ENCODE peak calls at places on chromosome 15, in ten cellular contexts. C is brain microvascular endothelial cell; P is lung; G is GM12865; E is kidney epithelial cell; K is CD8-positive, alpha-beta T cell; U is HCT116; L is heart left ventricle; J is uterus; I is fibroblast of pulmonary artery. Q is an unnamed sample.

GRCh38 chr15:80301472-80301871 is 49.5 kb upstream of the CTXND1 start:
- DNase-seq in C (no peak), P (no peak), G (no peak), E (no peak), K (no peak), U (no peak), L (no peak), J (no peak), I (no peak), Q (no peak)

GRCh38 chr15:52787549-52788098 is 2.5 kb downstream of the ONECUT1 start:
- DNase-seq in C (no peak), P (no peak), G (no peak), E (no peak), K (no peak), U (no peak), L (no peak), J (no peak), I (no peak), Q (no peak)

GRCh38 chr15:41048397-41048796 is 67.7 kb downstream of the INO80 start:
- DNase-seq in C (no peak), P (no peak), G (no peak), E (no peak), K (no peak), U (no peak), L (no peak), J (no peak), I (no peak), Q (no peak)

GRCh38 chr15:40259021-40259420 is 20.2 kb downstream of the PAK6 start:
- DNase-seq in C (no peak), P (no peak), G (no peak), E (no peak), K (no peak), U (no peak), L (peak; percentile 24), J (no peak), I (no peak), Q (no peak)

GRCh38 chr15:34644061-34644460 is 60.6 kb upstream of the GOLGA8B start:
- DNase-seq in C (peak; percentile 95), P (no peak), G (no peak), E (peak; percentile 34), K (no peak), U (no peak), L (no peak), J (no peak), I (peak; percentile 71), Q (peak; percentile 96)

GRCh38 chr15:78149805-78150751 is 916 bp downstream of the IDH3A start:
- DNase-seq in C (no peak), P (peak; percentile 57), G (peak; percentile 33), E (no peak), K (no peak), U (no peak), L (no peak), J (no peak), I (peak; percentile 13), Q (peak; percentile 15)

GRCh38 chr15:25481208-25481862 is 42.5 kb upstream of the UBE3A start:
- DNase-seq in C (no peak), P (no peak), G (no peak), E (no peak), K (no peak), U (no peak), L (no peak), J (no peak), I (no peak), Q (no peak)

GRCh38 chr15:79418693-79419279 is 13.3 kb upstream of the MINAR1 start:
- DNase-seq in C (no peak), P (no peak), G (no peak), E (no peak), K (no peak), U (no peak), L (no peak), J (no peak), I (no peak), Q (no peak)

GRCh38 chr15:31221936-31222515 is 104.6 kb upstream of the KLF13 start:
- DNase-seq in C (no peak), P (no peak), G (no peak), E (no peak), K (no peak), U (no peak), L (no peak), J (no peak), I (no peak), Q (no peak)

GRCh38 chr15:31225356-31225955 is 101.2 kb upstream of the KLF13 start:
- DNase-seq in C (no peak), P (no peak), G (no peak), E (no peak), K (no peak), U (no peak), L (no peak), J (no peak), I (no peak), Q (no peak)

GRCh38 chr15:31226011-31226410 is 100.6 kb upstream of the KLF13 start:
- DNase-seq in C (no peak), P (no peak), G (no peak), E (no peak), K (no peak), U (no peak), L (no peak), J (no peak), I (no peak), Q (no peak)

GRCh38 chr15:31222769-31223345 is 103.8 kb upstream of the KLF13 start:
- DNase-seq in C (no peak), P (no peak), G (no peak), E (no peak), K (no peak), U (no peak), L (no peak), J (no peak), I (no peak), Q (no peak)

GRCh38 chr15:31223478-31224350 is 102.9 kb upstream of the KLF13 start:
- DNase-seq in C (no peak), P (no peak), G (no peak), E (no peak), K (no peak), U (no peak), L (no peak), J (no peak), I (no peak), Q (no peak)
- H3K4me3 ChIP-seq in C (no peak overlapping the region), P (no peak overlapping the region), G (no peak overlapping the region), E (no peak overlapping the region), K (no peak overlapping the region), U (no peak overlapping the region), L (peak overlapping the region; percentile 10), J (no peak overlapping the region), I (no peak overlapping the region), Q (no peak overlapping the region)

GRCh38 chr15:53869806-53870073 is 108.5 kb upstream of the UNC13C start:
- DNase-seq in C (no peak), P (no peak), G (no peak), E (no peak), K (no peak), U (no peak), L (no peak), J (no peak), I (no peak), Q (no peak)
- TF ChIP-seq CTCF in C (no peak), P (no peak), G (no peak), E (no peak), K (no peak), U (no peak), L (no peak), J (no peak), I (no peak), Q (no peak)

DNA sequence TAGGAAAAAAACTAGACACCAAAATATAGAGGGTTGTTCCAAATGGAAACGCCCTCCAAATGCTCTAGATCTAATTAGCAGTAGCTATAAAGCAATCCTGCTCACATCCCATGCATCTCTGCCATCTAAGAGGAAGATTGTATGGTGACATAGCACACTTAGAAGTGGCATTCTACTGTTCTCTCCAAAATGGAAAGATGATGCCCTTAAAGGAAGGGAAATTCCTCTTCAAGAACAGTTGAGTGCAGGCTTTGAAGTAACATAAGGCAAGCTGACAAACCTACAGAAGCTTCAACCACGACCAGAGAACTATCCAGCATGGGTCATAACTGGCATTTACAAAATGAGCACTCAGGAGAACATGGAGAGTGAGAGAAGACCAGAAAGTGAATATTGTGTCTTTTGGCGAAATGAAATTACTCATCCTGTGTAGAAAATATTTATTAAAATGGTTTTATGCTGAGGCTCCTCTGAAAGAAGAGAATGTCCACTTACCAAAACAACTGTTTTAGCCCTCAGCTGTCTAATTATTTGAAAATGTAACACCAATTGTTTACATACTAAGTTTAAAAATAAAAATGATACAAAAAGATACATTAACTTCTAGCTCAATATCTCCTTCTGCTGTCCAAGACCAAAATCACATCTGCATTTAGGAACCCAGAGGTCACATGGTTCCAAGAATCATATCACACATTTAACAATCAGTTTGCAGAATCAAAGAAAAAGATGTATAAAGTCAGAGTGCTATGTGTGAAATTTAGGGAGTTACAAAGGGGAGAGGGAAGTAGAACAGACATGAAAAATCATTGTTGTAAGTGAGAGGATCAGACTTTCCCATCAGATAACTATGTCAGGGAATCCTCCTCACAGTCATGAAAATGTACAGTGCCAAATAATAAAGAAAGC is 216.9 kb downstream of the ATP8B4 start:
- DNase-seq in C (peak; percentile 34), P (no peak), G (no peak), E (no peak), K (no peak), U (no peak), L (no peak), J (no peak), I (peak; percentile 78), Q (peak; percentile 78)
- H3K4me3 ChIP-seq in C (no peak overlapping the region), P (no peak overlapping the region), G (no peak overlapping the region), E (no peak overlapping the region), K (no peak overlapping the region), U (no peak overlapping the region), L (no peak overlapping the region), J (peak overlapping the region; percentile 8), I (no peak overlapping the region), Q (no peak overlapping the region)

GRCh38 chr15:59825926-59826325 is 136.8 kb upstream of the BNIP2 start:
- DNase-seq in C (no peak), P (peak; percentile 11), G (no peak), E (no peak), K (no peak), U (no peak), L (no peak), J (no peak), I (no peak), Q (no peak)

GRCh38 chr15:59828262-59828661 is 139.1 kb upstream of the BNIP2 start:
- DNase-seq in C (no peak), P (no peak), G (no peak), E (no peak), K (no peak), U (no peak), L (no peak), J (no peak), I (no peak), Q (no peak)

GRCh38 chr15:59830873-59831272 is 141.8 kb upstream of the BNIP2 start:
- DNase-seq in C (no peak), P (no peak), G (no peak), E (no peak), K (no peak), U (no peak), L (no peak), J (no peak), I (no peak), Q (no peak)

GRCh38 chr15:59830143-59830542 is 141.0 kb upstream of the BNIP2 start:
- DNase-seq in C (no peak), P (peak; percentile 18), G (no peak), E (no peak), K (no peak), U (no peak), L (no peak), J (no peak), I (no peak), Q (no peak)

DNA sequence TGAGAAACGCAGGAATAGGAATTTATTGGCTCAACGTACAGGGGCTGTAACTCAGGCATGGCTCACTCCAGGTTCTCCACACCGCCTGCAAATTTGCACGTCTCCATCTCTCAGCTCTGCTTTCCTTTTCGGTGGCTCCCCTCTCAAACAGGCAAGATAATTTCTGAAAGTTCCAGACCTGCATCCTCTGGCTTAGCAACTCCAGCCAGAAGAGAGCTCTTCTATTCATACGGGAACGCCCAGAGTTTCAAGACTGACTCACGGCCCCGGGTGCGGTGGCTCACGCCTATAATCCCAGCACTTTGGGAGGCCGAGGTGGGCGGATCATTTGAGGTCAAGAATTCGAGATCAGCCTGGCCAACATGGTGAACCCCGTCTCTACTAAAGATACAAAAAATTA is 139.8 kb upstream of the BNIP2 start:
- DNase-seq in C (no peak), P (no peak), G (no peak), E (no peak), K (no peak), U (no peak), L (no peak), J (no peak), I (no peak), Q (no peak)
- TF ChIP-seq CTCF in C (no peak), P (no peak), G (no peak), E (no peak), K (no peak), U (no peak), L (no peak), J (no peak), I (no peak), Q (no peak)